ENCODE peak calls at places on chromosomes 5 and 9, in five cellular contexts. C, P, L, M and Q are unnamed samples.

GRCh38 chr9:98610711-98611110 is 98.0 kb downstream of the GABBR2 start:
- DNase-seq in L (no peak), C (no peak), P (no peak), M (no peak), Q (no peak)

GRCh38 chr9:123375725-123376132 is 19.7 kb downstream of the CRB2 start:
- DNase-seq in L (no peak), C (no peak), M (no peak), P (no peak), Q (peak)

GRCh38 chr5:76081811-76082783 is 1.1 kb upstream of the SV2C start:
- DNase-seq in C (no peak), M (no peak), L (no peak), P (no peak), Q (no peak)

GRCh38 chr5:133531178-133531577 is 81.2 kb downstream of the FSTL4 start:
- DNase-seq in L (peak), C (no peak), M (no peak), P (no peak), Q (no peak)

GRCh38 chr5:10248378-10249260 is 1.1 kb downstream of the ATPSCKMT start:
- DNase-seq in C (no peak), P (no peak), M (peak), L (no peak), Q (no peak)

GRCh38 chr9:93072383-93072795 is 13.9 kb downstream of the SUSD3 start:
- DNase-seq in L (peak), C (no peak), M (no peak), P (no peak), Q (peak)

GRCh38 chr5:66821626-66822429 is 225.6 kb downstream of the MAST4 start:
- DNase-seq in L (no peak), P (no peak), C (no peak), M (no peak), Q (peak)

GRCh38 chr9:134725605-134725940 is 84.0 kb downstream of the COL5A1 start:
- DNase-seq in L (no peak), P (no peak), C (no peak), M (no peak), Q (no peak)

GRCh38 chr5:124865603-124866354 is 119.3 kb upstream of the ZNF608 start:
- DNase-seq in L (no peak), C (no peak), P (no peak), M (no peak), Q (no peak)

GRCh38 chr5:96661101-96661840 is 905 bp upstream of the CAST start:
- DNase-seq in M (peak), L (peak), P (peak), C (no peak), Q (peak)

GRCh38 chr5:124179788-124180187 is 566.7 kb downstream of the ZNF608 start:
- DNase-seq in C (no peak), M (no peak), P (no peak), L (no peak), Q (no peak)

GRCh38 chr9:122642226-122642625 is 15.2 kb downstream of the OR1B1 start:
- DNase-seq in C (no peak), M (no peak), P (no peak), L (peak), Q (peak)

GRCh38 chr5:128436825-128437224 is 101.2 kb downstream of the FBN2 start:
- DNase-seq in P (peak), M (no peak), L (no peak), C (peak), Q (no peak)

GRCh38 chr9:127844821-127845359 is 9.6 kb downstream of the ENG start:
- DNase-seq in M (no peak), L (no peak), P (no peak), C (no peak), Q (no peak)

GRCh38 chr5:37165761-37166160 is 83.4 kb downstream of the CPLANE1 start:
- DNase-seq in L (no peak), M (no peak), C (no peak), P (no peak), Q (no peak)

GRCh38 chr9:2059131-2059929 is 44.2 kb downstream of the SMARCA2 start:
- DNase-seq in C (no peak), P (no peak), L (no peak), M (no peak), Q (no peak)

GRCh38 chr5:93092349-93093105 is 488.5 kb downstream of the NR2F1-AS1 start:
- DNase-seq in C (no peak), L (no peak), P (no peak), M (no peak), Q (no peak)

GRCh38 chr5:37838152-37838932 is 1.5 kb downstream of the GDNF start:
- DNase-seq in C (no peak), P (peak), L (peak), M (no peak), Q (no peak)

GRCh38 chr9:28620661-28621060 is 1047.4 kb upstream of the C9orf72 start:
- DNase-seq in M (no peak), L (no peak), C (no peak), P (no peak), Q (no peak)

GRCh38 chr5:153551537-153552079 is 61.1 kb downstream of the GRIA1 start:
- DNase-seq in P (peak), C (peak), M (no peak), L (no peak), Q (no peak)

GRCh38 chr9:86424246-86424891 is 70.2 kb upstream of the TUT7 start:
- DNase-seq in P (no peak), C (no peak), M (no peak), L (no peak), Q (no peak)

GRCh38 chr5:172299916-172300439 is 16.4 kb upstream of the UBTD2 start:
- DNase-seq in L (no peak), C (no peak), P (no peak), M (no peak), Q (no peak)

GRCh38 chr9:136437839-136438547 is 1.7 kb downstream of the INPP5E start:
- DNase-seq in L (no peak), C (no peak), P (no peak), M (no peak), Q (no peak)

GRCh38 chr5:132046915-132047314 is 13.5 kb upstream of the IL3 start:
- DNase-seq in C (no peak), M (no peak), P (no peak), L (no peak), Q (no peak)

GRCh38 chr5:50751064-50751657 is 84.7 kb downstream of the PARP8 start:
- DNase-seq in P (peak), M (peak), L (peak), C (peak), Q (peak)

GRCh38 chr5:174159327-174160247 is 114.1 kb downstream of the NSG2 start:
- DNase-seq in P (peak), M (no peak), L (no peak), C (peak), Q (no peak)

GRCh38 chr9:137273616-137274320 is 3.8 kb upstream of the TOR4A start:
- DNase-seq in M (peak), P (no peak), C (no peak), L (no peak), Q (no peak)

GRCh38 chr9:19200234-19200633 is 30.3 kb upstream of the DENND4C start:
- DNase-seq in C (no peak), M (no peak), P (no peak), L (no peak), Q (no peak)

GRCh38 chr5:112918679-112919078 is 3.3 kb downstream of the REEP5 start:
- DNase-seq in L (no peak), M (no peak), C (no peak), P (no peak), Q (no peak)

GRCh38 chr5:107651326-107651725 is 19.4 kb downstream of the EFNA5 start:
- DNase-seq in P (no peak), L (no peak), C (no peak), M (no peak), Q (no peak)

GRCh38 chr5:159825551-159826051 is 90.7 kb upstream of the ADRA1B start:
- DNase-seq in C (no peak), M (no peak), P (no peak), L (no peak), Q (no peak)

GRCh38 chr5:56900395-56900794 is 9.0 kb upstream of the SETD9 start:
- DNase-seq in C (no peak), M (no peak), L (no peak), P (no peak), Q (no peak)

GRCh38 chr5:178416919-178417318 is 173.3 kb downstream of the COL23A1 start:
- DNase-seq in C (no peak), P (no peak), M (no peak), L (no peak), Q (no peak)

GRCh38 chr5:154459015-154459414 is 13.2 kb downstream of the SAP30L start:
- DNase-seq in C (no peak), L (no peak), P (no peak), M (no peak), Q (no peak)

GRCh38 chr5:28523887-28524637 is 1485.7 kb upstream of the CDH9 start:
- DNase-seq in M (no peak), L (no peak), P (no peak), C (no peak), Q (no peak)

DNA sequence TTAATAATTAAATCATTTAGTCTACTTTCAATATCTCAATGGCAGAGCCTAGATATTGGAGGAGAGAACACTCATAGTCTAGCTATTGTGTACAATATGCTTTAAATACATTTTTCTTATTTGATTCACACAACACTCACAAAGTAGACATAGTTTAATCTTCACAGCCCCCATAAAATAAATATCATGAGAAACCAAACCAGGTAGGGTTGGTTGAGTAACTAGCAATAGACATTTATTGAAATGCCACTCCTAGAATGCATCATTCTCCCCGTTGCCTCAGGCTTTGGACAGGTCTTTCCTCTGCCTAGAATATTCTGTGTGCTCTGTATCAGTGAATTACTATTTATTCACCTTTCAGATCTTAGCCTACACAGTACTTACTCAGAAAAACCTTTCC is 141.9 kb downstream of the CEMIP2 start:
- DNase-seq in L (no peak), P (no peak), C (no peak), M (no peak), Q (no peak)
- H3K4me2 ChIP-seq in L (no peak), P (peak), C (no peak), M (no peak), Q (no peak)

GRCh38 chr9:87497080-87497603 is 525 bp upstream of the DAPK1 start:
- DNase-seq in M (no peak), C (no peak), P (no peak), L (no peak), Q (no peak)

GRCh38 chr9:87499455-87500015 is 1.9 kb downstream of the DAPK1 start:
- DNase-seq in L (peak), M (no peak), C (no peak), P (no peak), Q (no peak)

GRCh38 chr9:87498816-87499454 is 1.3 kb downstream of the DAPK1 start:
- DNase-seq in C (no peak), P (no peak), M (no peak), L (peak), Q (no peak)

GRCh38 chr9:87498046-87498815 is 564 bp downstream of the DAPK1 start:
- DNase-seq in L (peak), C (no peak), P (peak), M (no peak), Q (no peak)

GRCh38 chr9:87497604-87498045 is at the start of gene DAPK1:
- DNase-seq in C (peak), L (peak), M (no peak), P (peak), Q (no peak)
- H3K4me2 ChIP-seq in C (peak), L (peak), M (no peak), P (peak), Q (no peak)

DNA sequence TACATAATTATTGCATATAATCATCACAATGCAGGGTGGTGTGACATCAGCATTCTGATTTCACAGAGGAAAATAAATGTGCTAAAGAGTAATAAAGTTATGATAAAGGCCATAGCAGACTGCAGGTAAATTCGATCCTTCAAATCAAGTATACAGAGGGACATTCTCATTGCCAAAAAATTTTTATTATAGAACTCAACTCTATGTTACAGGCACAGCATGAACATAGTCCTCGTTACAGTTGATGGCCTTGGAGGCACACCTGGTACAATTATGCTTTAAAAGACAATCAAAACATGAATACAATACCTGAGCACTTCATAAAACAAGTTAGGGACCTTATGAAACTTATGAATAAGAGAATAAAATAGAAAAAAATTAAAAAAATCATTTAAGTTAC is 530.8 kb downstream of the CETN3 start:
- DNase-seq in P (no peak), L (no peak), M (no peak), C (no peak), Q (no peak)
- H3K4me2 ChIP-seq in P (no peak), L (no peak), M (no peak), C (peak), Q (no peak)

DNA sequence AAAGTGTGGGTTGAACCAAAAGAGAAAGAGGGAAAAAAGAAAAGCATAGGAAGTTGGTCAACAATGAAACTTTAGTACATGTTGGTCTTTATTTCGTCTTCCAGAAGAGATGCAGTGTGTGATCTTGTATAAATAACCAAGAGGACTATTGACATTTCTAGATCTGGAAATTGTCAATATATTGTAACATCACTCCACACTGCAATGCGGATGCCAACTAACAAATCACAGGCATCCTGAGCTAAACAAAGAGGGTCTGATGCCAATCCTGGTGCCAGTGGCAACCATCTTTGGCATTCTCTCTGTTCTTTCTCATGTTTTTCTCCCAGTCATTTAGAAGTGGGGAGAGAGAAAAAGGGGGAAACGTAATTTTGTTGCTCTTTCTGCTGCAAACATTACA is 9.7 kb downstream of the NFIB start:
- DNase-seq in L (no peak), C (no peak), P (no peak), M (no peak), Q (no peak)
- H3K4me2 ChIP-seq in L (no peak), C (no peak), P (no peak), M (no peak), Q (no peak)

DNA sequence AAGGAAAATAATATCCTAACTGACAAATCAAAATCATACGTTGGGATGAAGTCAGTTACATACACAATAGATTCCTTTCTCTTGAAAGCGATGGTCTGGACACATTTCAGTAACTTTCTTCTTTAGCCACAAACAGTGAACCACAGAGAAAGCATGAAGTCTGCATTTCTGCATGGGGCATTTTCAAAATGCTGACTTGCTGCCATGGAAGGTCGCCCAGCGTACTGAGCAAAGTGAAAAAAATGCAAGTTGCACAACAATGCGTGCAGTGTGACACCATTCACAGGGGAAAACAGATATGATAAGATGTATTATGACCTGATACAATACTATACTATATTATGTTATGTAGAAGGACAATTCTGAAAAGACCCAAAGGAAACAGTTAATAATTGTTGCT is 146.3 kb downstream of the SNX18 start:
- DNase-seq in C (no peak), P (no peak), M (no peak), L (no peak), Q (no peak)
- H3K4me2 ChIP-seq in C (no peak), P (no peak), M (no peak), L (no peak), Q (no peak)

DNA sequence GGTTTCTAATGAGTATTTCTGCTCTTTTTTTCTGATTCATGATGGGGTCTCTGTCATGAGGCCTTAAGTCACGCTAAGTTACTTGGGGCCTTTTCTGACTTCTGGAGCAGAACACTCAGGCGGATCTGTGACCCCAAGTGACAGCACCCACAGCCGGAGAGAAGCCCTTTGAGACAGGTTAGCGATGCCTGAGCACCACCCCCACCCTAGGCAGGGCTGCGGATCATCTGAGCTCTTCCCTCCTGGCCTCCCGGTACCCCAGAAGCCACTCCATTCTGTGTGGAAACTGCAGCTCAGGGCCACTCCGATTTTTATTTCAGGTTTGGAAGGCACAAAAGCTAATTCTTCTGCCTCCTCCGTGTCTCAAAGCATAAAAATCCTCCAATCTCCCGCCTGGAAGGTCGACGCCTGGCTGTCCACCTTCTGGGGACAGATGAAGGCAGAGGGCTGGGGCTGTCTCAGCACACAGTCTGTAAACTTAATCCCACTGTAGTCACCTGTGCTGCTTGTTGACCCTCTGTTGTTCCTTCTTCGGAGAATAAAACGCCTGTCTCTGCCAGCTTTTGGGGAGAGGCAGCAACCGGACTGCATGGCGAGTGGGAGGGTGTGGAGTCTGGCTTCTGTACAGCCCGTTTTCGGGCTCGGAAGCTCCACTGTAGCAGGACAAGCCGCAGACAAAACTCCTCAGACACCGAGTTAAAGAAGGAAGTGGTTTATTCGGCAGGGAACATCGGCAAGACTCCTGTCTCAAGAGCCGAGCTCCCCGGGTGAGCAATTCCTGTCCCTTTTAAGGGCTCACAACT is 88.8 kb downstream of the SPRY4 start:
- DNase-seq in P (no peak), M (no peak), C (no peak), L (no peak), Q (no peak)
- H3K4me2 ChIP-seq in P (no peak), M (no peak), C (no peak), L (no peak), Q (no peak)

GRCh38 chr9:126475933-126476555 is 137.7 kb upstream of the LMX1B start:
- DNase-seq in M (no peak), P (no peak), L (no peak), C (no peak), Q (no peak)

GRCh38 chr9:126472931-126473330 is 140.8 kb upstream of the LMX1B start:
- DNase-seq in C (no peak), L (no peak), M (no peak), P (no peak), Q (peak)

GRCh38 chr9:126472446-126472845 is 141.3 kb upstream of the LMX1B start:
- DNase-seq in L (no peak), P (no peak), C (no peak), M (no peak), Q (no peak)

GRCh38 chr9:126474786-126475485 is 138.8 kb upstream of the LMX1B start:
- DNase-seq in P (peak), L (no peak), M (no peak), C (peak), Q (no peak)

GRCh38 chr9:126474201-126474765 is 139.4 kb upstream of the LMX1B start:
- DNase-seq in C (no peak), P (peak), M (no peak), L (no peak), Q (no peak)
- H3K4me2 ChIP-seq in C (peak), P (peak), M (no peak), L (no peak), Q (no peak)

DNA sequence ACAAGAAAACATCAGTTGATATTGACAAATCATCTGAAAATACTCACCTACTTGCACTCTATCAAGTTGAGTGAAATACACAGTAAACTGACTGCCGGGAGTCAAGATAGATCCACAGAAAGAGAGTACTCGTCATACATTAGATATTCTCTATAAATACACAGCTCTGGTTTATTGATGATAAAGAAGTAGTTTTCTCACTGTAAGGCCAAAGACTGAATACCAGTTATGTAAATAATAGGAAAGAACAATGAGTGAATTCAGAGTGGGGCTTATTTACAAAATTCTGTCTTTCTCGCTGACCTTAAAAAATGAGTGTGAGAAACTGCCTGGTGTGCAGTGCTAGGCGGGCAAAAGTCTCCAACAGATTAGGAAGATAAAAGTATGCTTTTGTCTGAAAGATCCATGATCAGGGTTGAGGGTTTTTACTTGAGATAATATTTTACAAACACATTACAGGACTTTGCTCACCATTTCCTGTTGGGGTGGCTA is 341.0 kb downstream of the KCTD16 start:
- DNase-seq in P (no peak), L (no peak), C (no peak), M (no peak), Q (no peak)
- H3K4me2 ChIP-seq in P (no peak), L (no peak), C (no peak), M (no peak), Q (no peak)